ENCODE peak calls at places on chromosomes 13 and 19, in nine cellular contexts. D, V, W, C, S, I, Y, L and P are unnamed samples.
A peak's percentile ranks its signal among the peaks of the same experiment; 100 is the strongest.

GRCh38 chr19:44741841-44742352 is 6.6 kb upstream of the BCL3 start:
- DNase-seq in D (no peak), V (peak; percentile 92), W (no peak), C (peak; percentile 100), S (no peak), I (no peak), Y (peak; percentile 59), L (peak; percentile 97), P (peak; percentile 97)

GRCh38 chr19:6678690-6679109 is 8.7 kb upstream of the TNFSF14 start:
- DNase-seq in D (no peak), V (no peak), W (no peak), C (no peak), S (no peak), I (no peak), Y (no peak), L (no peak), P (no peak)

GRCh38 chr19:17755977-17756670 is 4.8 kb downstream of the FCHO1 start:
- DNase-seq in D (no peak), V (no peak), W (peak; percentile 79), C (peak; percentile 41), S (peak; percentile 25), I (no peak), Y (peak; percentile 87), L (no peak), P (no peak)

GRCh38 chr19:13156968-13157882 is 7.0 kb downstream of the IER2 start:
- DNase-seq in D (no peak), V (no peak), W (no peak), C (peak; percentile 37), S (no peak), I (no peak), Y (no peak), L (no peak), P (no peak)

GRCh38 chr13:36038785-36039415 is 92.3 kb downstream of the DCLK1 start:
- DNase-seq in D (no peak), V (no peak), W (no peak), C (peak; percentile 4), S (no peak), I (no peak), Y (no peak), L (no peak), P (no peak)

GRCh38 chr13:51666316-51666715 is 82.1 kb downstream of the WDFY2 start:
- DNase-seq in D (no peak), V (no peak), W (no peak), C (no peak), S (no peak), I (no peak), Y (no peak), L (no peak), P (no peak)

GRCh38 chr19:16288544-16288943 is 36.1 kb upstream of the KLF2 start:
- DNase-seq in D (no peak), V (no peak), W (no peak), C (peak; percentile 60), S (no peak), I (no peak), Y (no peak), L (no peak), P (no peak)

GRCh38 chr19:30752201-30752600 is 380.0 kb downstream of the ZNF536 start:
- DNase-seq in D (no peak), V (no peak), W (no peak), C (no peak), S (no peak), I (no peak), Y (no peak), L (no peak), P (no peak)

GRCh38 chr13:107842562-107843180 is 372.7 kb downstream of the LIG4 start:
- DNase-seq in D (no peak), V (no peak), W (no peak), C (peak; percentile 44), S (no peak), I (no peak), Y (no peak), L (no peak), P (no peak)

GRCh38 chr19:48543121-48543710 is 8.8 kb upstream of the SULT2B1 start:
- DNase-seq in D (no peak), V (no peak), W (no peak), C (peak; percentile 22), S (no peak), I (no peak), Y (no peak), L (peak; percentile 92), P (no peak)

GRCh38 chr13:32010137-32010536 is 21.4 kb upstream of the FRY start:
- DNase-seq in D (no peak), V (no peak), W (no peak), C (no peak), S (no peak), I (no peak), Y (no peak), L (no peak), P (no peak)

GRCh38 chr13:97194473-97194872 is 27.7 kb upstream of the MBNL2 start:
- DNase-seq in D (no peak), V (no peak), W (no peak), C (peak; percentile 58), S (no peak), I (no peak), Y (no peak), L (no peak), P (no peak)

GRCh38 chr19:3692141-3693029 is 7.9 kb downstream of the PIP5K1C start:
- DNase-seq in D (peak; percentile 35), V (peak; percentile 66), W (peak; percentile 52), C (no peak), S (peak; percentile 36), I (no peak), Y (no peak), L (no peak), P (no peak)

GRCh38 chr19:30523791-30524190 is 151.6 kb downstream of the ZNF536 start:
- DNase-seq in D (no peak), V (peak; percentile 55), W (no peak), C (no peak), S (no peak), I (no peak), Y (no peak), L (no peak), P (no peak)

GRCh38 chr13:40064723-40065122 is 409.3 kb downstream of the COG6 start:
- DNase-seq in D (no peak), V (no peak), W (no peak), C (peak; percentile 90), S (no peak), I (no peak), Y (no peak), L (no peak), P (peak; percentile 82)

GRCh38 chr13:77565635-77566034 is 30.1 kb downstream of the SCEL start:
- DNase-seq in D (no peak), V (no peak), W (no peak), C (peak; percentile 30), S (no peak), I (no peak), Y (no peak), L (no peak), P (no peak)

GRCh38 chr13:80342541-80343371 is 1.8 kb upstream of the SPRY2 start:
- DNase-seq in D (peak; percentile 20), V (peak; percentile 98), W (peak; percentile 92), C (peak; percentile 78), S (peak; percentile 32), I (no peak), Y (peak; percentile 27), L (peak; percentile 82), P (no peak)

GRCh38 chr19:8194528-8195275 is 14.5 kb upstream of the CERS4 start:
- DNase-seq in D (no peak), V (peak; percentile 59), W (no peak), C (no peak), S (peak; percentile 38), I (no peak), Y (no peak), L (no peak), P (no peak)

GRCh38 chr13:52845334-52845761 is 3.1 kb downstream of the PCDH8 start:
- DNase-seq in D (no peak), V (no peak), W (peak; percentile 43), C (no peak), S (no peak), I (no peak), Y (peak; percentile 45), L (no peak), P (no peak)

GRCh38 chr19:30085394-30085793 is 143.4 kb downstream of the URI1 start:
- DNase-seq in D (no peak), V (no peak), W (no peak), C (no peak), S (no peak), I (no peak), Y (peak; percentile 12), L (no peak), P (no peak)

GRCh38 chr19:23273022-23273593 is 22.9 kb upstream of the ZNF724 start:
- DNase-seq in D (no peak), V (no peak), W (no peak), C (no peak), S (no peak), I (no peak), Y (peak; percentile 30), L (no peak), P (no peak)

GRCh38 chr13:44347301-44347700 is 26.3 kb upstream of the SERP2 start:
- DNase-seq in D (no peak), V (no peak), W (no peak), C (no peak), S (no peak), I (no peak), Y (no peak), L (no peak), P (no peak)

GRCh38 chr19:38845374-38846024 is 4.3 kb downstream of the HNRNPL start:
- DNase-seq in D (no peak), V (no peak), W (no peak), C (no peak), S (no peak), I (no peak), Y (no peak), L (no peak), P (no peak)

GRCh38 chr19:42099336-42099925 is 23.5 kb downstream of the ZNF574 start:
- DNase-seq in D (no peak), V (no peak), W (no peak), C (no peak), S (no peak), I (no peak), Y (no peak), L (no peak), P (no peak)